ENCODE peak calls at places on chromosomes 12 and 14, in ten cellular contexts. T is left ventricle myocardium inferior, F is astrocyte, B is aorta, X is esophagus squamous epithelium, A is osteoblast, P is small intestine, J is spleen, Y is transverse colon, L is neural progenitor cell. G is an unnamed sample.

GRCh38 chr12:23113781-23114180 is 488.8 kb downstream of the ETNK1 start:
- DNase-seq in T (no peak), F (peak; percentile 54), B (no peak), X (no peak), A (no peak), P (no peak), J (no peak), Y (no peak), L (no peak), G (no peak)

GRCh38 chr12:56668197-56668457 is 20.0 kb downstream of the PTGES3 start:
- DNase-seq in T (no peak), F (no peak), B (no peak), X (no peak), A (no peak), P (no peak), J (no peak), Y (no peak), L (no peak), G (no peak)

GRCh38 chr14:31889297-31889696 is 187.8 kb upstream of the ARHGAP5 start:
- DNase-seq in T (no peak), F (no peak), B (no peak), X (no peak), A (no peak), P (no peak), J (no peak), Y (no peak), L (no peak), G (no peak)

GRCh38 chr14:93025055-93025454 is 90.7 kb downstream of the ITPK1 start:
- DNase-seq in T (no peak), F (no peak), B (no peak), X (no peak), A (peak; percentile 44), P (no peak), J (no peak), Y (no peak), L (no peak), G (no peak)

GRCh38 chr12:99387661-99388060 is 259.9 kb upstream of the GARIN6 start:
- DNase-seq in T (no peak), F (peak; percentile 26), B (no peak), X (no peak), A (no peak), P (no peak), J (no peak), Y (no peak), L (no peak), G (no peak)

GRCh38 chr12:132178801-132179401 is 34.6 kb downstream of the NOC4L start:
- DNase-seq in T (no peak), F (no peak), B (no peak), X (no peak), A (no peak), P (no peak), J (peak; percentile 74), Y (no peak), L (peak; percentile 31), G (peak; percentile 46)

GRCh38 chr14:101122855-101123129 is 219.3 kb upstream of the RTL1 start:
- DNase-seq in T (no peak), F (no peak), B (no peak), X (no peak), A (no peak), P (no peak), J (no peak), Y (no peak), L (no peak), G (no peak)

GRCh38 chr12:113392988-113393579 is 10.6 kb downstream of the SDS start:
- DNase-seq in T (no peak), F (no peak), B (no peak), X (no peak), A (peak; percentile 75), P (no peak), J (no peak), Y (no peak), L (peak; percentile 66), G (no peak)

GRCh38 chr12:65534105-65534841 is 255.8 kb downstream of the MSRB3 start:
- DNase-seq in T (no peak), F (no peak), B (no peak), X (no peak), A (no peak), P (no peak), J (no peak), Y (no peak), L (no peak), G (no peak)

GRCh38 chr14:89324501-89325298 is 92.3 kb downstream of the FOXN3 start:
- DNase-seq in T (no peak), F (no peak), B (no peak), X (no peak), A (no peak), P (no peak), J (no peak), Y (no peak), L (no peak), G (no peak)

GRCh38 chr12:95653761-95654546 is 102.7 kb upstream of the USP44 start:
- DNase-seq in T (no peak), F (peak; percentile 34), B (no peak), X (no peak), A (peak; percentile 65), P (no peak), J (no peak), Y (no peak), L (peak; percentile 68), G (no peak)

DNA sequence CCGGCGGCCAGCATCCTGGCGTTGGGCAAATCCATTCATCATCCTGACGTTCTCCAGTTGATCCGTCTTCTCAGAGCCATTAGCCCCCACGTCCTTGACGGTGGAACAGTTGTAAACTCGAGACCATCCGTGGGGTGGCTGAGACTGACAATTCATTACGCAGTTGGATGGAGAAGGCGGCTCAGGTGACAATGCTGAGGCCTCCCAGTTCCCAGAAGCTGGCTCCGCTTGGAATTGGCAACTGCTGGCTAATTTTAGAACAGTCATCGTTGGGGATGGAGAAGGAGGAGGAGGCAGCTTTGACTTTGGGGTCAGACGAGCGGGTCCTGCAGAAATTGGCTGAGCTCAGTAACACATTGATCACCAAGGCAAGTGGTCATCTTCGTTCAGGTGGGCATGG is 186.5 kb downstream of the PHETA1 start:
- DNase-seq in T (no peak), F (no peak), B (no peak), X (no peak), A (no peak), P (no peak), J (no peak), Y (no peak), L (no peak), G (no peak)
- H3K4me3 ChIP-seq in T (no peak overlapping the region), F (no peak overlapping the region), B (no peak overlapping the region), X (no peak overlapping the region), A (no peak overlapping the region), P (no peak overlapping the region), J (no peak overlapping the region), Y (no peak overlapping the region), L (no peak overlapping the region), G (no peak overlapping the region)

DNA sequence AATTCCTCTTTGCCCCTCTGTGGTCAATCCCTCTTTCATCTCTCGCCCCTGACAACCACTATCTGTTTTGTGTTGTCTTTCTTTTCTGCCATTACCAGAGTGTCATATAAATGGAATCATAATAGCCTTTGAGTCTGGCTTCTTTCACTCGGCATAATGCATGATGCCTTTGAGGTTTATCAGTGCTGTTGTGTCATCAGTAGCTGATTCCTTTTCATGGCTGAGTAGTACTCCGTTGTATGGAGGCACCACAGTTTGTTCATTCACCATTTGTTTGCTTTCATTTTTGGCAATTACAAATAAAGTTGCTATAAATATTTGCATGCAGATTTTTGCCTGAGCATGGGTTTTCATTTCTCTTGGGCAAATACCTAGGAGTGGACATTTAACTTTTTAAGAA is 47.2 kb downstream of the WSCD2 start:
- DNase-seq in T (no peak), F (no peak), B (no peak), X (no peak), A (no peak), P (no peak), J (no peak), Y (no peak), L (no peak), G (no peak)
- H3K4me1 ChIP-seq in T (no peaks in the 10 kb centered on the region), F (no peaks in the 10 kb centered on the region), B (no peaks in the 10 kb centered on the region), X (no peaks in the 10 kb centered on the region), A (no peaks in the 10 kb centered on the region), P (no peaks in the 10 kb centered on the region), J (no peaks in the 10 kb centered on the region), Y (no peaks in the 10 kb centered on the region), L (peaks cover 25% of the 10 kb centered on the region), G (no peaks in the 10 kb centered on the region)

GRCh38 chr12:106582661-106583577 is at the start of gene RFX4:
- DNase-seq in T (no peak), F (no peak), B (no peak), X (no peak), A (peak; percentile 82), P (no peak), J (no peak), Y (no peak), L (peak; percentile 89), G (no peak)
- H3K27me3 ChIP-seq in T (peaks cover 100% of the 10 kb centered on the region), F (peaks cover 81% of the 10 kb centered on the region), B (no peaks in the 10 kb centered on the region), X (peaks cover 54% of the 10 kb centered on the region), A (peaks cover 76% of the 10 kb centered on the region), P (peaks cover 27% of the 10 kb centered on the region), J (peaks cover 89% of the 10 kb centered on the region), Y (peaks cover 100% of the 10 kb centered on the region), L (peaks cover 100% of the 10 kb centered on the region), G (peaks cover 46% of the 10 kb centered on the region)

GRCh38 chr14:73724696-73725095 is 10.5 kb upstream of the PNMA1 start:
- DNase-seq in T (no peak), F (no peak), B (no peak), X (no peak), A (peak; percentile 74), P (no peak), J (no peak), Y (no peak), L (no peak), G (no peak)

GRCh38 chr14:73723411-73723798 is 9.2 kb upstream of the PNMA1 start:
- DNase-seq in T (no peak), F (peak; percentile 85), B (no peak), X (no peak), A (peak; percentile 96), P (no peak), J (no peak), Y (no peak), L (no peak), G (no peak)

GRCh38 chr14:73725116-73726024 is 11.2 kb upstream of the PNMA1 start:
- DNase-seq in T (no peak), F (peak; percentile 66), B (no peak), X (no peak), A (peak; percentile 83), P (no peak), J (no peak), Y (no peak), L (no peak), G (no peak)

GRCh38 chr14:73722581-73722980 is 8.4 kb upstream of the PNMA1 start:
- DNase-seq in T (no peak), F (no peak), B (no peak), X (no peak), A (peak; percentile 25), P (no peak), J (no peak), Y (no peak), L (no peak), G (no peak)

DNA sequence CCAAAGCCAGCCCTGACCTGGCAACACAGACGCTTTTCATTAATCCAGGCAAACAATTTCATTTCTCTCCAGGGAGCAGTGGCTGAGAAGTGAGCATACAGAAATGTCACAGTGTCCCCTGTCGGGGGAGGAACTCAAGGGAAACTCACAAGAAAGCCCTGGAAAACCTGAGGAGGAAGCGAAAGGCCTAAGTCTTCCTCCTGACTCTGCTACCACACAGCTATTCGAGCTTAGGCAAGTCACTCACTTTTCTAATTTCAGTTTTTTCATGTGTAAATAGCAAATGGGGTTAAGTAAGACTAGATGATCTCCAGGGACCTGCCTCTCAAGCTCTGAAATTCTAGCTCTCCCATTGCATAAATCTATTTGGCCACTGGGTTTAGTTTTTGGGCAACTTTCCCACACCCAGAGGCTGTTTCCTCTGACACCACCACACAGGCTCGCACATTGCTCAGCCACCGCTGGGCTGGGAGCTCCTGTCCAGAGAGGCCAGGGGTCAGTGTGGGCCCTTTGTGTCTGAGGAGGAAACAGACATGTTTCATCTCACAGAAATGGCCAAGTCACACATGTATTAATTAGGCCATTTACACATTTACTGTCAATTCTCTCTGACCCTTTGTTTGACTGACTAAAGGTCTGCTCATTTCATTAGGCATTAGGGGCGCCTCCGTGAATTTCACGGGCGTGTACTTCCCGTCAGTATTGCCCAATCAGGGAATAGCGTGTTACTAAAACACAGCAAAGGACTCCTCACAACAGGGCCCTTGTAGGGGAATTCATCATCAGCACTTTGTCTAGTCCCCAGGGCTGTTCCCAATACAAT is 9.8 kb upstream of the PNMA1 start:
- DNase-seq in T (peak; percentile 70), F (peak; percentile 95), B (peak; percentile 93), X (no peak), A (peak; percentile 98), P (no peak), J (no peak), Y (no peak), L (peak; percentile 38), G (no peak)
- H3K4me3 ChIP-seq in T (peak overlapping the region; percentile 32), F (peak overlapping the region; percentile 2), B (no peak overlapping the region), X (peak overlapping the region; percentile 35), A (peak overlapping the region; percentile 54), P (no peak overlapping the region), J (no peak overlapping the region), Y (no peak overlapping the region), L (no peak overlapping the region), G (no peak overlapping the region)

G was measured in effector memory CD4-positive, alpha-beta T cell.